ENCODE peak calls at places on chromosomes 2 and 18, in five cellular contexts. Y is sigmoid colon, W is pulmonary artery endothelial cell, I is coronary artery, Q is A549. S is an unnamed sample.

GRCh38 chr18:57466307-57466706 is 31.1 kb downstream of the ONECUT2 start:
- DNase-seq in W (no peak), Y (no peak), Q (no peak), I (no peak), S (no peak)

GRCh38 chr2:202612145-202612544 is 22.6 kb upstream of the FAM117B start:
- DNase-seq in Y (no peak), I (no peak), Q (no peak), W (no peak), S (no peak)

GRCh38 chr18:11666176-11666575 is 22.9 kb upstream of the GNAL start:
- DNase-seq in W (no peak), I (no peak), Y (no peak), Q (no peak), S (no peak)

GRCh38 chr18:51398104-51398503 is 200.6 kb upstream of the MEX3C start:
- DNase-seq in Q (no peak), Y (no peak), I (no peak), W (no peak), S (no peak)

GRCh38 chr2:197273485-197273884 is 37.1 kb downstream of the ANKRD44 start:
- DNase-seq in I (no peak), Y (no peak), Q (no peak), W (no peak), S (no peak)

GRCh38 chr2:158935617-158936016 is 32.8 kb upstream of the TANC1 start:
- DNase-seq in I (no peak), W (no peak), Y (no peak), Q (no peak), S (no peak)

GRCh38 chr2:220509921-220510320 is 882.5 kb downstream of the SLC4A3 start:
- DNase-seq in W (no peak), Y (no peak), I (no peak), Q (no peak), S (no peak)

GRCh38 chr2:175871949-175872348 is 130.1 kb downstream of the LNPK start:
- DNase-seq in W (no peak), I (no peak), Y (no peak), Q (no peak), S (no peak)